ENCODE peak calls at places on chromosomes 2 and 18, in ten cellular contexts. B is heart left ventricle, T is foreskin fibroblast, U is HepG2, N is mesothelial cell of epicardium, K is kidney epithelial cell, G is lower lobe of right lung, Y is GM06990, A is GM23338, R is left lung. W is an unnamed sample.

GRCh38 chr18:10023853-10024638 is 110.2 kb downstream of the VAPA start:
- DNase-seq in B (no peak), T (no peak), U (no peak), N (no peak), K (no peak), G (no peak), Y (no peak), A (no peak), R (no peak), W (no peak)

GRCh38 chr2:11446733-11447248 is 19.2 kb downstream of the E2F6 start:
- DNase-seq in B (peak; percentile 38), T (peak; percentile 83), U (peak; percentile 75), N (peak; percentile 64), K (no peak), G (no peak), Y (peak; percentile 19), A (peak; percentile 89), R (no peak), W (peak; percentile 75)

GRCh38 chr2:163528640-163529217 is 207.1 kb downstream of the FIGN start:
- DNase-seq in B (no peak), T (no peak), U (no peak), N (no peak), K (peak; percentile 7), G (no peak), Y (no peak), A (no peak), R (no peak), W (no peak)

GRCh38 chr2:9174771-9175441 is 31.7 kb upstream of the ASAP2 start:
- DNase-seq in B (no peak), T (peak; percentile 91), U (no peak), N (no peak), K (peak; percentile 87), G (peak; percentile 68), Y (no peak), A (peak; percentile 51), R (no peak), W (no peak)

GRCh38 chr18:35827275-35827929 is 145.1 kb upstream of the RMP24 start:
- DNase-seq in B (no peak), T (no peak), U (no peak), N (no peak), K (no peak), G (no peak), Y (no peak), A (peak; percentile 97), R (no peak), W (no peak)

GRCh38 chr2:113697516-113697915 is 58.9 kb downstream of the SLC35F5 start:
- DNase-seq in B (no peak), T (no peak), U (no peak), N (no peak), K (no peak), G (no peak), Y (no peak), A (no peak), R (no peak), W (no peak)

GRCh38 chr2:120381192-120381591 is 35.3 kb downstream of the INHBB start:
- DNase-seq in B (no peak), T (no peak), U (no peak), N (no peak), K (no peak), G (no peak), Y (no peak), A (no peak), R (peak; percentile 46), W (no peak)

GRCh38 chr2:116804901-116805300 is 1009.6 kb upstream of the DDX18 start:
- DNase-seq in B (no peak), T (peak; percentile 17), U (no peak), N (no peak), K (no peak), G (no peak), Y (no peak), A (no peak), R (no peak), W (no peak)

DNA sequence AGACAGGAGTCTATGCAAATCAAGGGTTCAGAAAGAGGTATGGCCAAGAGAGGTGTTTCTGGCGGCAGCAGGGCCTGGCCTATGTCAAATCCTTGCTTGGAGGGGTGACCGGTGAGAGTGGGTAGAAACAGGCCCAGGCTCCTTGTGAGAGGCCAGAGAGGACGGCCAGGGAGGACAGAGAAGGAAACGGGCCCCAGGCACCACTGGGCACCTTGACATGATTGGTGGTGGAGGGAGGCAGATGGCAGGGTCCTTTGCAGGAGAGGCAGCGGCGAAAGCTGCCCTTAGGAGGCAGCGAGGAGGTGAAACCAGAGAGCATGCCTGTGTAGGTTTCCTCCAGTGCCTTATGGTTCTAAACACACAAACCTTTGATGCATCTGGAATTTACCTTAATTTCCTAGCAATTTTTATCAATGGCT is 6.2 kb downstream of the RAMP1 start:
- DNase-seq in B (no peak), T (no peak), U (no peak), N (no peak), K (no peak), G (no peak), Y (no peak), A (no peak), R (peak; percentile 43), W (no peak)
- TF ChIP-seq CTCF in B (no peak), T (no peak), U (no peak), N (no peak), K (peak; percentile 28), G (no peak), Y (no peak), A (peak; percentile 36), R (no peak), W (no peak)

DNA sequence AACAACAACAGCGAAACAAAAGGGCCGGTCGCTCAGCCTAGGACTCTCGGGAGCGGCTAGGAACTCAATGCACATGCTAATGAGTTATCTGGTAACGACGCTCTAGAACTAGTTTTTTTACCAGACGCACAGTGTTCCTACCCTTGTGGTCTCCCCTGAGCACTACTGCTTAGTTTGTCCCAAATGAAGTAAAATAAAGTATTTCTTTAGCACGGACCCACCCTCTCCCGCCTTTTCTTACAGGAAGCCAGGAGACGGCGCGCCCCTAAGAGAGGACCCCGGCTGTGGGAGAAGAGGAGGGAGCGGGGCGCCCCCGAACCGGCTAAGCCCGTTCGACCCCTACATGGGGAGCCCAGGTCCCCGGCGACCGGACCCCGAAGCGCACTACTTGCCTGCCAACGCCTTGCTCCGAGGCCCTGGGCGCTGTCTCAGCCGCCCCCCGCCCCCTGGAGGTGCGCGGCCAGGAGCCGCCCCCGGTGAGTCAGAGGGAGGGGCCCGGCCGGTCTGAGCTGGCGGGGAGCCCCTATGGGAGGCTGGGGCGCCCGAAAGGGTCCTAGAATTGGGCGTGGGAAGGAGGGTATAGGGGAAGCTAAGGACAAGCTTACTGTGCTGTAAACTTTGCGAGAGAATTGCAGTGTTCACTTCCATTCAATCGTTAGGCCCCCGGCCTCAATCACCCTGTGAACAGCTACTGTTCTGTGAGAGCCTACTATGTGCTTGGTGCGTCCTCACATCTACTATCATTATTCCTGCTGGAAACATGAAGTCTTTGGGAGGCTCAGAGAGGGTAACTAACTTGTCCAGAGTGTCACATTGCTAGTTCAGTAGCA is 3.6 kb upstream of the CAPG start:
- DNase-seq in B (no peak), T (peak; percentile 80), U (no peak), N (peak; percentile 66), K (no peak), G (no peak), Y (no peak), A (peak; percentile 83), R (peak; percentile 90), W (peak; percentile 48)
- TF ChIP-seq CTCF in B (peak; percentile 6), T (no peak), U (no peak), N (no peak), K (no peak), G (no peak), Y (no peak), A (no peak), R (no peak), W (peak; percentile 12)

GRCh38 chr2:215417400-215417951 is 18.4 kb downstream of the FN1 start:
- DNase-seq in B (no peak), T (no peak), U (peak; percentile 93), N (no peak), K (no peak), G (no peak), Y (no peak), A (no peak), R (no peak), W (no peak)

GRCh38 chr2:215415820-215416613 is 19.9 kb downstream of the FN1 start:
- DNase-seq in B (no peak), T (no peak), U (no peak), N (no peak), K (no peak), G (no peak), Y (no peak), A (no peak), R (no peak), W (no peak)

GRCh38 chr2:215418064-215418963 is 17.6 kb downstream of the FN1 start:
- DNase-seq in B (no peak), T (no peak), U (peak; percentile 89), N (no peak), K (no peak), G (no peak), Y (no peak), A (no peak), R (no peak), W (no peak)

GRCh38 chr2:215415218-215415617 is 20.6 kb downstream of the FN1 start:
- DNase-seq in B (no peak), T (no peak), U (no peak), N (no peak), K (no peak), G (no peak), Y (no peak), A (no peak), R (no peak), W (no peak)

GRCh38 chr2:215416656-215417055 is 19.2 kb downstream of the FN1 start:
- DNase-seq in B (no peak), T (no peak), U (no peak), N (no peak), K (no peak), G (no peak), Y (no peak), A (no peak), R (no peak), W (no peak)
- TF ChIP-seq CTCF in B (no peak), T (no peak), U (no peak), N (no peak), K (no peak), G (no peak), Y (no peak), A (no peak), R (no peak), W (no peak)

GRCh38 chr2:231671617-231672350 is 36.5 kb upstream of the PTMA start:
- DNase-seq in B (no peak), T (no peak), U (peak; percentile 39), N (no peak), K (no peak), G (peak; percentile 69), Y (peak; percentile 82), A (no peak), R (no peak), W (no peak)

GRCh38 chr2:231672617-231673347 is 35.5 kb upstream of the PTMA start:
- DNase-seq in B (no peak), T (peak; percentile 69), U (peak; percentile 71), N (no peak), K (no peak), G (peak; percentile 81), Y (peak; percentile 88), A (peak; percentile 93), R (no peak), W (peak; percentile 73)

GRCh38 chr2:231668981-231669380 is 39.3 kb upstream of the PTMA start:
- DNase-seq in B (no peak), T (no peak), U (no peak), N (no peak), K (no peak), G (no peak), Y (no peak), A (no peak), R (no peak), W (no peak)

GRCh38 chr2:231673348-231673770 is 35.0 kb upstream of the PTMA start:
- DNase-seq in B (peak; percentile 76), T (no peak), U (peak; percentile 84), N (peak; percentile 59), K (no peak), G (peak; percentile 89), Y (no peak), A (peak; percentile 98), R (peak; percentile 90), W (peak; percentile 76)

DNA sequence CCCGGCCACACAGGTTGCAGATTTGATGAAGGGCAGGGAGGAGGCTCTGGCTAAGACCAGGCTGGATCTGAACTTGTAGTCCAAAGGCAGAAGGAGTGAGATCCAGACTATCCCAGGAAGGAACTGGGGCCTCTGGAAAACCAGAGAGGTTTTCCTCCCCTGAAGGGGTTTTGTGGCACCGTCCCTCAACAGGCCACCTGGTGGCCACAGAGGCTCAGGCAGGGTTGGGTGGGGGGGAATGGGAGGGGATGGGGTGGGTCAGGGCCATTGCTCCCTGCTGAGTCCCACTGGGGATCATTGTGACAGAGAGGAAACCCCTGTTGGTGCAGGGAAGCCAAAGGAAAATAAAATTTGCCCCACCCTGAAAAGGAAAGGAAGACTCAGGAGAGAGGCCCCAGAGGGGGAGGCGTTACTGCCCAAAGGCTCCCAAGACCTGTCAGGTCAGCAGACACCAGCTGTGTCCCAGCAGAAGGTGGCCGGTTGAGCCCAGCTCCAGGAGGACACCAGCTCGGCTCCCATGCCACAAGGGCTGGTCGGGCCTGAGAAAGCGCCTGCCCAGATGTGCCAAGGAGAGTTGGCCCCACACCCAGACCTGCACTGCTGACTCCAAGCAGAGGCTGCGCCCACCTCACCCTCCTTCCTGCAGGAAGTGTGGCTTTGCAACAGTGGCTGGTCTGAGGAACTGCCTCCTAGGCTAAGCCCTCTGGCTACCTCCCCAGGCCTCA is 37.3 kb upstream of the PTMA start:
- DNase-seq in B (no peak), T (no peak), U (no peak), N (no peak), K (no peak), G (no peak), Y (no peak), A (peak; percentile 67), R (no peak), W (no peak)
- TF ChIP-seq CTCF in B (peak; percentile 47), T (no peak), U (peak; percentile 54), N (peak; percentile 27), K (peak; percentile 42), G (peak; percentile 36), Y (peak; percentile 63), A (peak; percentile 61), R (no peak), W (peak; percentile 32)

W was measured in endothelial cell.